ENCODE peak calls at places on chromosomes 11 and 22, in nine cellular contexts. T is coronary artery; A is mammary epithelial cell; M is fibroblast of pulmonary artery; Z is GM04504; S is M059J; K is astrocyte of the spinal cord; H is stimulated activated CD8-positive, alpha-beta memory T cell treated with anti-CD3 and anti-CD28 coated beads, Interleukin-2, amount 100 ng/mL, for 1 hour; B is left colon. V is an unnamed sample.

GRCh38 chr11:125146232-125146631 is 18.3 kb upstream of the PKNOX2 start:
- DNase-seq in S (no peak), Z (no peak), H (no peak), B (no peak), K (no peak), M (no peak), A (no peak), T (no peak), V (no peak)

GRCh38 chr11:77055913-77056312 is 10.9 kb upstream of the CAPN5 start:
- DNase-seq in K (no peak), S (no peak), Z (no peak), M (no peak), B (no peak), H (no peak), T (no peak), A (no peak), V (no peak)

GRCh38 chr11:495537-495931 is 11.5 kb downstream of the RNH1 start:
- DNase-seq in K (no peak), T (no peak), M (no peak), Z (no peak), A (no peak), H (no peak), B (no peak), S (peak; percentile 7), V (no peak)

GRCh38 chr22:44279059-44279340 is 33.8 kb downstream of the SHISAL1 start:
- DNase-seq in A (no peak), B (no peak), H (no peak), S (peak; percentile 16), T (no peak), Z (no peak), M (no peak), K (no peak), V (no peak)

GRCh38 chr11:111230122-111230465 is 15.4 kb upstream of the POU2AF2 start:
- DNase-seq in M (no peak), B (no peak), A (no peak), K (no peak), H (no peak), T (no peak), S (no peak), Z (no peak), V (no peak)

GRCh38 chr22:27594474-27595134 is 207.0 kb downstream of the MN1 start:
- DNase-seq in A (no peak), M (no peak), K (no peak), Z (no peak), B (no peak), T (no peak), S (no peak), H (no peak), V (no peak)

GRCh38 chr22:32317524-32317923 is 40.1 kb upstream of the RFPL3 start:
- DNase-seq in M (no peak), B (no peak), K (no peak), Z (no peak), H (no peak), A (no peak), T (no peak), S (no peak), V (no peak)

GRCh38 chr11:59012942-59013256 is 73.2 kb upstream of the GLYATL1B start:
- DNase-seq in B (no peak), H (no peak), Z (no peak), S (no peak), A (no peak), K (no peak), T (no peak), M (no peak), V (no peak)

GRCh38 chr22:17130199-17130598 is 9.0 kb upstream of the TMEM121B start:
- DNase-seq in Z (no peak), M (no peak), T (no peak), S (peak; percentile 46), H (no peak), B (no peak), K (no peak), A (no peak), V (no peak)

GRCh38 chr11:73257342-73258103 is 14.6 kb upstream of the P2RY6 start:
- DNase-seq in H (no peak), B (no peak), K (peak; percentile 94), M (peak; percentile 87), T (peak; percentile 87), S (peak; percentile 99), A (peak; percentile 84), Z (peak; percentile 88), V (no peak)

GRCh38 chr11:73856001-73856663 is 20.5 kb downstream of the COA4 start:
- DNase-seq in T (no peak), B (no peak), M (no peak), K (no peak), A (no peak), S (no peak), H (no peak), Z (no peak), V (no peak)

GRCh38 chr11:115869780-115870431 is 365.7 kb upstream of the CADM1 start:
- DNase-seq in A (peak; percentile 17), M (peak; percentile 3), Z (no peak), S (peak; percentile 41), K (peak; percentile 5), T (no peak), B (no peak), H (no peak), V (no peak)

GRCh38 chr11:123202723-123203122 is 7.7 kb upstream of the CLMP start:
- DNase-seq in A (no peak), M (no peak), K (no peak), T (no peak), S (no peak), H (no peak), Z (no peak), B (no peak), V (no peak)

GRCh38 chr11:1919428-1920127 is at the start of gene TNNT3:
- DNase-seq in M (no peak), H (no peak), A (no peak), K (no peak), B (no peak), Z (no peak), S (no peak), T (no peak), V (no peak)

GRCh38 chr11:47234669-47235075 is 13.9 kb downstream of the ACP2 start:
- DNase-seq in K (peak; percentile 54), Z (no peak), A (no peak), B (peak; percentile 52), H (no peak), T (no peak), S (peak; percentile 40), M (peak; percentile 41), V (no peak)

GRCh38 chr11:34068098-34068497 is 16.6 kb downstream of the CAPRIN1 start:
- DNase-seq in A (peak; percentile 29), T (no peak), Z (no peak), H (no peak), M (peak; percentile 78), S (peak; percentile 73), K (peak; percentile 72), B (no peak), V (no peak)

GRCh38 chr22:41952713-41953112 is 763 bp downstream of the SMIM45 start:
- DNase-seq in T (no peak), Z (no peak), A (no peak), B (no peak), S (no peak), H (no peak), K (no peak), M (no peak), V (no peak)

GRCh38 chr11:33445761-33446161 is 188.6 kb downstream of the HIPK3 start:
- DNase-seq in Z (peak; percentile 23), H (no peak), S (peak; percentile 74), A (no peak), K (peak; percentile 48), T (no peak), M (peak; percentile 21), B (no peak), V (no peak)

GRCh38 chr11:22337571-22338464 is at the start of gene SLC17A6:
- DNase-seq in Z (no peak), H (no peak), B (no peak), A (peak; percentile 31), M (peak; percentile 55), K (peak; percentile 22), T (no peak), S (peak; percentile 41), V (no peak)

GRCh38 chr11:3824714-3825472 is 15.9 kb downstream of the RHOG start:
- DNase-seq in H (peak; percentile 52), T (no peak), B (no peak), K (no peak), S (peak; percentile 32), Z (no peak), A (no peak), M (peak; percentile 55), V (peak; percentile 70)

GRCh38 chr11:94513091-94513490 is 830 bp downstream of the C11orf97 start:
- DNase-seq in S (peak; percentile 52), K (no peak), A (peak; percentile 56), T (no peak), Z (no peak), H (no peak), B (no peak), M (no peak), V (no peak)

GRCh38 chr11:86606849-86607481 is 65.5 kb downstream of the ME3 start:
- DNase-seq in Z (no peak), T (no peak), K (peak; percentile 46), H (no peak), S (peak; percentile 59), B (no peak), M (peak; percentile 49), A (no peak), V (no peak)

GRCh38 chr11:128814856-128815705 is 52.0 kb downstream of the KCNJ1 start:
- DNase-seq in M (peak; percentile 79), K (peak; percentile 73), A (peak; percentile 76), H (no peak), T (no peak), S (peak; percentile 49), B (no peak), Z (peak; percentile 85), V (no peak)

GRCh38 chr11:84720706-84721402 is 906.3 kb downstream of the DLG2 start:
- DNase-seq in M (peak; percentile 1), A (no peak), H (no peak), Z (no peak), T (no peak), K (peak; percentile 6), B (peak; percentile 27), S (no peak), V (no peak)

GRCh38 chr11:4049006-4049405 is 45.6 kb upstream of the RRM1 start:
- DNase-seq in K (no peak), M (peak; percentile 58), B (no peak), S (no peak), H (no peak), A (no peak), Z (no peak), T (no peak), V (no peak)

GRCh38 chr11:76674517-76675400 is 4.2 kb upstream of the LRRC32 start:
- DNase-seq in S (no peak), K (no peak), Z (no peak), M (no peak), T (no peak), H (no peak), B (no peak), A (no peak), V (no peak)

GRCh38 chr11:71381781-71382505 is 66.2 kb downstream of the DHCR7 start:
- DNase-seq in B (no peak), S (peak; percentile 9), H (no peak), T (peak; percentile 52), M (no peak), Z (no peak), A (peak; percentile 9), K (no peak), V (no peak)

GRCh38 chr22:22513619-22514018 is 5.1 kb upstream of the ZNF280B start:
- DNase-seq in H (no peak), T (no peak), A (no peak), M (no peak), K (no peak), Z (no peak), B (no peak), S (no peak), V (no peak)

GRCh38 chr11:83736689-83737088 is 450.5 kb upstream of the CCDC90B start:
- DNase-seq in S (no peak), B (no peak), T (no peak), Z (no peak), M (no peak), K (no peak), A (no peak), H (no peak), V (no peak)

GRCh38 chr11:33735426-33736147 is 636 bp downstream of the CD59 start:
- DNase-seq in M (no peak), A (peak; percentile 54), T (no peak), K (peak; percentile 33), B (peak; percentile 52), Z (no peak), H (no peak), S (peak; percentile 62), V (no peak)

GRCh38 chr22:10781571-10782403 is 4746.2 kb upstream of the OR11H1 start:
- DNase-seq in H (no peak), A (no peak), Z (no peak), M (no peak), B (no peak), K (no peak), S (no peak), T (no peak), V (no peak)